ENCODE peak calls at places on chromosomes 1 and 21, in four cellular contexts. One of them, this sample, is unnamed.

GRCh38 chr21:27035791-27036190 is 68.9 kb upstream of the ADAMTS5 start:
- DNase-seq in H54: no peak
- DNase-seq in HT-29: no peak
- DNase-seq in thyroid gland: no peak
- DNase-seq in this sample: no peak

GRCh38 chr1:41758490-41758889 is 160.2 kb downstream of the HIVEP3 start:
- DNase-seq in thyroid gland: no peak
- DNase-seq in HT-29: no peak
- DNase-seq in H54: no peak
- DNase-seq in this sample: no peak

GRCh38 chr1:89126602-89127001 is 688 bp upstream of the GBP2 start:
- DNase-seq in H54: no peak
- DNase-seq in HT-29: no peak
- DNase-seq in thyroid gland: no peak
- DNase-seq in this sample: no peak

GRCh38 chr1:45403298-45404079 is 63.2 kb upstream of the MUTYH start:
- DNase-seq in H54: no peak
- DNase-seq in thyroid gland: no peak
- DNase-seq in HT-29: peak
- DNase-seq in this sample: no peak

GRCh38 chr21:32411366-32412161 is 942 bp upstream of the EVA1C start:
- DNase-seq in HT-29: peak
- DNase-seq in H54: peak
- DNase-seq in thyroid gland: peak
- DNase-seq in this sample: peak

GRCh38 chr1:17136145-17136544 is 16.9 kb upstream of the PADI2 start:
- DNase-seq in thyroid gland: no peak
- DNase-seq in H54: no peak
- DNase-seq in HT-29: no peak
- DNase-seq in this sample: no peak

GRCh38 chr1:32349211-32349708 is 13.0 kb downstream of the FAM229A start:
- DNase-seq in thyroid gland: peak
- DNase-seq in HT-29: no peak
- DNase-seq in H54: peak
- DNase-seq in this sample: no peak

GRCh38 chr1:168161459-168161858 is 17.3 kb upstream of the TIPRL start:
- DNase-seq in thyroid gland: no peak
- DNase-seq in HT-29: no peak
- DNase-seq in H54: no peak
- DNase-seq in this sample: no peak

GRCh38 chr1:41689596-41689995 is 205.1 kb upstream of the EDN2 start:
- DNase-seq in thyroid gland: peak
- DNase-seq in H54: no peak
- DNase-seq in HT-29: no peak
- DNase-seq in this sample: no peak

GRCh38 chr1:100810360-100810759 is 84.3 kb downstream of the EXTL2 start:
- DNase-seq in HT-29: no peak
- DNase-seq in H54: no peak
- DNase-seq in thyroid gland: no peak
- DNase-seq in this sample: no peak

GRCh38 chr1:201461193-201461657 is 7.8 kb downstream of the PHLDA3 start:
- DNase-seq in H54: no peak
- DNase-seq in thyroid gland: peak
- DNase-seq in HT-29: peak
- DNase-seq in this sample: no peak

GRCh38 chr1:60283690-60284089 is 210.1 kb upstream of the C1orf87 start:
- DNase-seq in H54: no peak
- DNase-seq in thyroid gland: no peak
- DNase-seq in HT-29: no peak
- DNase-seq in this sample: no peak

GRCh38 chr1:209590405-209590804 is 6.9 kb downstream of the CAMK1G start:
- DNase-seq in H54: no peak
- DNase-seq in thyroid gland: peak
- DNase-seq in HT-29: peak
- DNase-seq in this sample: no peak

GRCh38 chr1:154497026-154497806 is 4.8 kb upstream of the TDRD10 start:
- DNase-seq in thyroid gland: peak
- DNase-seq in H54: no peak
- DNase-seq in HT-29: no peak
- DNase-seq in this sample: no peak

GRCh38 chr1:168227620-168228019 is 1.8 kb downstream of the SFT2D2 start:
- DNase-seq in thyroid gland: no peak
- DNase-seq in H54: no peak
- DNase-seq in HT-29: no peak
- DNase-seq in this sample: no peak

GRCh38 chr1:16976966-16977365 is 3.5 kb downstream of the MFAP2 start:
- DNase-seq in H54: no peak
- DNase-seq in HT-29: no peak
- DNase-seq in thyroid gland: no peak
- DNase-seq in this sample: no peak

GRCh38 chr1:219555031-219555667 is 57.8 kb downstream of the ZC3H11B start:
- DNase-seq in HT-29: no peak
- DNase-seq in thyroid gland: no peak
- DNase-seq in H54: peak
- DNase-seq in this sample: no peak

GRCh38 chr1:53470155-53470554 is 11.0 kb downstream of the DMRTB1 start:
- DNase-seq in thyroid gland: peak
- DNase-seq in H54: no peak
- DNase-seq in HT-29: peak
- DNase-seq in this sample: no peak

GRCh38 chr1:153968000-153968363 is 280 bp downstream of the CREB3L4 start:
- DNase-seq in thyroid gland: peak
- DNase-seq in H54: no peak
- DNase-seq in HT-29: no peak
- DNase-seq in this sample: no peak

GRCh38 chr1:201172999-201173610 is 17.5 kb upstream of the IGFN1 start:
- DNase-seq in HT-29: no peak
- DNase-seq in thyroid gland: no peak
- DNase-seq in H54: no peak
- DNase-seq in this sample: no peak

GRCh38 chr1:86868477-86868876 is 45.4 kb downstream of the SELENOF start:
- DNase-seq in HT-29: no peak
- DNase-seq in thyroid gland: no peak
- DNase-seq in H54: no peak
- DNase-seq in this sample: no peak

GRCh38 chr1:58764294-58764978 is 19.4 kb downstream of the JUN start:
- DNase-seq in H54: no peak
- DNase-seq in thyroid gland: no peak
- DNase-seq in HT-29: no peak
- DNase-seq in this sample: no peak

GRCh38 chr1:6157528-6158174 is 22.5 kb downstream of the CHD5 start:
- DNase-seq in HT-29: peak
- DNase-seq in thyroid gland: no peak
- DNase-seq in H54: peak
- DNase-seq in this sample: no peak